ENCODE peak calls at places on chromosomes 16 and 17, in four cellular contexts. G is Panc1, W is HCT116, P is HepG2. Q is an unnamed sample.

GRCh38 chr17:52157161-52157560 is 1.4 kb downstream of the CA10 start:
- DNase-seq in W (no peak), P (no peak), G (no peak), Q (no peak)

GRCh38 chr16:15924996-15925395 is 24.4 kb upstream of the ABCC1 start:
- DNase-seq in G (no peak), W (no peak), P (no peak), Q (no peak)

GRCh38 chr16:57938936-57939871 is 31.7 kb downstream of the CNGB1 start:
- DNase-seq in P (peak; percentile 22), W (peak; percentile 13), G (no peak), Q (no peak)

GRCh38 chr17:16417896-16418683 is 2.7 kb downstream of the TRPV2 start:
- DNase-seq in P (no peak), G (no peak), W (no peak), Q (peak; percentile 3)

GRCh38 chr17:78360371-78361226 is 722 bp upstream of the SOCS3 start:
- DNase-seq in G (no peak), P (peak; percentile 80), W (peak; percentile 85), Q (peak; percentile 92)

GRCh38 chr16:11977206-11978041 is 890 bp downstream of the SNX29 start:
- DNase-seq in G (no peak), W (peak; percentile 15), P (no peak), Q (peak; percentile 41)

GRCh38 chr16:19118938-19119431 is 5.2 kb downstream of the ITPRIPL2 start:
- DNase-seq in G (no peak), W (no peak), P (no peak), Q (peak; percentile 83)

GRCh38 chr16:87939562-87940423 is 3.5 kb upstream of the CA5A start:
- DNase-seq in G (no peak), W (no peak), P (peak; percentile 26), Q (no peak)

GRCh38 chr16:26510924-26511323 is 555.8 kb upstream of the C16orf82 start:
- DNase-seq in W (no peak), G (no peak), P (no peak), Q (no peak)

GRCh38 chr16:66382171-66382965 is 15.9 kb downstream of the CDH5 start:
- DNase-seq in G (peak; percentile 28), W (no peak), P (no peak), Q (no peak)

GRCh38 chr17:29592850-29593545 is at the start of gene ANKRD13B:
- DNase-seq in P (no peak), G (no peak), W (no peak), Q (peak; percentile 68)

GRCh38 chr17:17729620-17730249 is 48.5 kb downstream of the RAI1 start:
- DNase-seq in P (peak; percentile 30), W (peak; percentile 19), G (peak; percentile 20), Q (peak; percentile 46)

GRCh38 chr16:4317471-4318170 is 1.8 kb downstream of the GLIS2 start:
- DNase-seq in W (no peak), G (no peak), P (no peak), Q (no peak)

GRCh38 chr17:76670020-76670707 is 26.6 kb upstream of the ST6GALNAC1 start:
- DNase-seq in P (no peak), W (no peak), G (no peak), Q (no peak)

GRCh38 chr17:30323895-30324319 is 9.9 kb downstream of the TMIGD1 start:
- DNase-seq in G (no peak), P (no peak), W (peak; percentile 35), Q (peak; percentile 15)

GRCh38 chr17:53093386-53093785 is 729.3 kb upstream of the KIF2B start:
- DNase-seq in W (no peak), P (no peak), G (no peak), Q (no peak)

GRCh38 chr16:554297-554621 is 5.9 kb upstream of the PRR35 start:
- DNase-seq in W (no peak), P (peak; percentile 24), G (no peak), Q (no peak)

GRCh38 chr17:55774834-55775233 is 24.0 kb downstream of the PCTP start:
- DNase-seq in W (no peak), P (peak; percentile 50), G (no peak), Q (no peak)

GRCh38 chr16:48156790-48157209 is 1.0 kb upstream of the ABCC12 start:
- DNase-seq in P (peak; percentile 52), W (peak; percentile 62), G (no peak), Q (peak; percentile 76)

GRCh38 chr17:51128089-51128488 is 7.4 kb upstream of the SPAG9 start:
- DNase-seq in P (no peak), W (peak; percentile 33), G (no peak), Q (no peak)

GRCh38 chr16:68590201-68590994 is 51.3 kb downstream of the ZFP90 start:
- DNase-seq in G (peak; percentile 2), P (peak; percentile 60), W (peak; percentile 54), Q (peak; percentile 67)

GRCh38 chr16:72568502-72568901 is 396.5 kb upstream of the PMFBP1 start:
- DNase-seq in G (no peak), W (no peak), P (peak; percentile 49), Q (no peak)
- TF ChIP-seq TCF7L2 in G (no peak), W (no peak), P (no peak), Q (no peak)

DNA sequence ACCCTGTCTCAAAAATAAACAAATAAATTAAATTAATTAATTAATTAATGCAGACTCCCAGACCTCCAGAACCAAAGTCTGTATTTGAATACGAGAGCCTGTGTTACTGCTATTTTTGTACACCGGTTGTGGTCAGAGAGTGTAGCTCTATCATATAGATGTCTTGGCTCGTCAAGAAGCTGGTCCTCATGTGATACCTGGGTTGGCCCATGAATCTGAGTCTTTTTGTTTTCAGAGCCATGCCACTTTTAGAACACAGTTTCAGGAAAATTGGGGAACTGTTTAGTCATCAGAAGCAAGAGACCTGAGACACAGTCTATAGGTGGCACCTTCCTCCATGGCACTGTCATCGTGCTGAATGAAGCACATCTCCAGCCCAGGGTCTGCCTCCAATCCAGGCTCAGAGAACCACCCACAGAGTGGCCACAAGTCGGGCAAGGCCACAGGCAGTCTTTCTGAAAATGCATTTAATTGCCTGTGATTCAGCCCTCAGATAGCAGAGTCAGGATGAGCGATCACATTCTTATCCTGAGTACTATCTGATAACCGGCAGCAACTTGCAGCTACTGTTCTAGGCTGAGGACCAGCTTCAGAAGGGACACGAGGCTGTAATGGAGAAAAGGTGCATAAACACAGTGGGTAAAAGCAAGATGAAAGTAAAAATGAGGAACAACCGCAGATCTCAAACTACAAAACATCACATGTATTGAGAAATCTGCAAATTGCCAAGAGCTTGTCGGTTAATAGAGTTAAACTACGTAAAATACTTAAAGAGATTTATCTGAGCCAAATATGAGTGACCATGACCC is 14.2 kb upstream of the HAPSTR1 start:
- DNase-seq in G (no peak), P (peak; percentile 31), W (peak; percentile 47), Q (no peak)
- TF ChIP-seq TCF7L2 in G (peak; percentile 51), P (no peak), W (no peak), Q (no peak)

GRCh38 chr17:81471804-81472456 is 40.7 kb downstream of the ACTG1 start:
- DNase-seq in W (peak; percentile 99), G (no peak), P (peak; percentile 42), Q (peak; percentile 99)

GRCh38 chr17:81469266-81469665 is 43.3 kb downstream of the ACTG1 start:
- DNase-seq in P (no peak), W (no peak), G (no peak), Q (no peak)

GRCh38 chr17:81470270-81470943 is 42.2 kb downstream of the ACTG1 start:
- DNase-seq in P (no peak), G (no peak), W (no peak), Q (no peak)

GRCh38 chr17:81473019-81473418 is 39.6 kb downstream of the ACTG1 start:
- DNase-seq in G (no peak), W (no peak), P (no peak), Q (no peak)

DNA sequence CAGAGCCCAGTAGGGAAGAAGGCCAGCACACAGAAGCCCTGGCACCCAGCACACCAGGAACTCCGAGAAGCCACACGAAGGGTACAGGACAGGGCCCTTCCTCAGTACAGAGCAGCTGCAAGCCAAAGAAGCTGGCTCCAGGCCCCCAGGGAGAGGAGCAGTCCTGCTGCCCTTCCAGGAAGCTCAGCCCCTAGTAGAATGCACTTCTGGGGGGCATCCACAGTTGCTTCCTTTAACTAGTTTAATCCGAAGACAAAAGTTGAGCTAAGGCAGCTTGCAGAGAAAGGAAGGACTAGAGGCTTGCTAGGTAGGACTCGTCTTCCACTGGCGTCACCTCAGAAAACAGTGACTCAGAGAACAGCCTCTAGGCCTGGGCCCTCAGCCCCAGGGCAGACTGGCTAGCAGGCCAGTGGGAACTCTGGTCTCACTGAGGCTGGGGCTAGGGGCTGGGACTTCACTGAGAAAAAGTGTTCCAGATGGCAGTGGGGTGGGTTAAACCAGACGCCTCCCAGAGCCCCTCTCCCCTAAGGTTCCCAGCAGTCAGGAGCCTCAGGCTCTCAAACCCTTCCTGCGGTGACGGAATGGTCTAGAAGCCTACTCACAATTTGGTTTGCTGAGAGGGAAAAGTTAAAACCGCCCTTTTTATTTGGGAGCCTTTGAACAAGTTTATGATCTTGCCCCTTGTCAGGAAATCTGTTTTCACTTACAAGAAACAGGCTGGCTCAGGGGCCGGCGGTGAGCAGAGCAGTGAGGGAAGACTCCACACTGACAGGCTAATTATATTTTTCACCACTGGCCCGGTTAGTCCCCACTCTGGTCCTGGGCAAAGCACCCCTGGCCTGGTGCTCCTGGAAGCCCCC is 41.4 kb downstream of the ACTG1 start:
- DNase-seq in P (no peak), W (no peak), G (no peak), Q (no peak)
- TF ChIP-seq TCF7L2 in P (no peak), W (no peak), G (no peak), Q (no peak)

DNA sequence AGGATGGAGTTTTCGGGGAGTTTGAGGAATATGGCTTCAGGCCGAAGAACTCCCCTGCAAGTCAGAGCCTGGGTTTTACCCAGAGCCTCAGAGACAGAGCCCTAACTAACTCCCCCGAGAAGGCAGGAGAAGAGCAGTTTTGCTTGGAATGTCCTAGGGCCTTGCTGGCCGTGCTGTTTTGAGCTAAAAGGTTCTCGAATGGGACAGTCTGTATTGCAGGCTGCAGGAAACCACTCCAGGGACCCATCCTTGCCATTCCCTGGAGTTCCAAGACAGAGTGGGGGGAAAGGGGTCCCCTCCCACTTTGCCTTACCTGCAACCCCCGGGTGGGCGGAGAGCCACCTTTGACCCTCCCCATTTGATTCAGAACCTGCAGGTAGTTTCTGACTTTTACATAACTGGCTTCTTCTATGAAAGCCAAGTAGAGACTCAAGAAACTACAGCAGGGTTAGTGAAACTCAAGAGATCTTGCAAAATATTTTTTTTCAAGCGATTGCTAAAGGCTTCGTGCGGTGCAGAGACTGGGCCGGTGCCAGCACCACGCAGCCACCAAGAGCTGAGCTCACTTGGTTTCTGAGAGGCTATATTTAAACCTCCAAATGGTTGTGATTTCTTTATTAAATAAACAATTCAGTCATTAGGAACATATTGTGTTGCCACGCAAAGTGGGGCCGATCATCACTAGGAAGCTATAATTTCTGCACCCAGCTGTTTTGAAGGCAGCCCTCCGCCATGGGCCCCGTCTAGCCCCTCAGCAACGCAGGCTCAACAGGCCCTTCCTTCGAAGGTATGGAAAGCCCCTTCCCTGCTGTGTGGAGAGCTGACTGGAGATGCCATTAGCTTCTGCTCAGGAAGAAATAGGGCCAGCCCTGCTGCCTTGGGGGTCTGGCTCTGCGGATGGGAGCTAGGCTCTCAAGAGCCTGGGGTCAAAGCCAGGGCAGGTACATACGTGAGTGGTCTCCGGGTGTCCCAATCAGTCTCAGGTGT is 223.0 kb downstream of the NTN1 start:
- DNase-seq in G (no peak), P (no peak), W (no peak), Q (no peak)
- TF ChIP-seq TCF7L2 in G (no peak), P (no peak), W (no peak), Q (no peak)

DNA sequence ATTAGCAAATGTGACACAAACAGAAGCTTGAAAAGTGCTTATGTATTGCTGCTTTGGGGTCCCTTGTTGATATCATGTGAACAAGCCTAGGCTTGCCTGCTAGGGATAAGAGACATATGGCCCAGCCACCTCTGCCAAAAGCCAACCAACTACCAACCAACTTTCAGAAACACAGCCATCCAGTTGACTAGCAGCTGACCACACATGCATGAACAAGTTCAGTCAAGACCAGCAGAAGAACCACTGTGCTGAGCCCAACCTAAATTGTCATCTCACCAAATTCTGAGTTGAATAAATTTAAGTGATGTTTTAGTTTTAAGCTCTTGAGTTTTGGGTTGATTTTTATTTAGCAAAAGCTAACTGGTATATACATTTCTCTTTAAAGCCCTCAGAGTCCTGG is 3.5 kb downstream of the ERN2 start:
- DNase-seq in W (no peak), P (no peak), G (no peak), Q (no peak)
- TF ChIP-seq TCF7L2 in W (no peak), P (no peak), G (no peak), Q (no peak)

Q was measured in K562.